ENCODE peak calls at places on chromosomes 2 and 18, in seven cellular contexts. I is SJSA1, S is fibroblast of lung, O is upper lobe of left lung, G is transverse colon, A is A673, X is Peyer's patch. M is an unnamed sample. For H3K4me1, the result is how much of the 10 kb centered on the place peaks cover.

GRCh38 chr2:41750829-41751228 is 297.0 kb upstream of the PKDCC start:
- DNase-seq in G (no peak), I (no peak), X (no peak), S (no peak), O (no peak), A (no peak), M (no peak)

GRCh38 chr2:70425682-70426301 is 123.9 kb upstream of the FAM136A start:
- DNase-seq in A (no peak), S (no peak), I (no peak), G (peak), X (no peak), O (no peak), M (peak)

GRCh38 chr2:170715932-170716777 is 1.0 kb downstream of the SP5 start:
- DNase-seq in O (peak), A (no peak), I (no peak), S (no peak), X (no peak), G (peak), M (peak)

GRCh38 chr2:193154076-193154475 is 959.3 kb upstream of the TMEFF2 start:
- DNase-seq in I (no peak), O (no peak), X (no peak), G (no peak), S (no peak), A (no peak), M (no peak)

GRCh38 chr2:120791961-120792295 is 56.3 kb downstream of the GLI2 start:
- DNase-seq in X (no peak), I (no peak), S (peak), O (no peak), G (no peak), A (no peak), M (no peak)

GRCh38 chr18:54531402-54532065 is 59.5 kb upstream of the DYNAP start:
- DNase-seq in I (no peak), S (no peak), A (no peak), G (no peak), X (no peak), O (no peak), M (no peak)

GRCh38 chr2:180406687-180407086 is 399.6 kb upstream of the CWC22 start:
- DNase-seq in G (no peak), I (no peak), X (no peak), A (peak), O (no peak), S (no peak), M (no peak)

GRCh38 chr2:216559625-216560156 is 61.0 kb downstream of the RPL37A start:
- DNase-seq in X (no peak), G (no peak), O (no peak), S (peak), A (no peak), I (no peak), M (no peak)

GRCh38 chr18:62436636-62437519 is 85.9 kb upstream of the ZCCHC2 start:
- DNase-seq in O (no peak), S (peak), A (peak), I (no peak), X (no peak), G (peak), M (peak)

GRCh38 chr2:63819765-63820717 is 21.7 kb upstream of the UGP2 start:
- DNase-seq in I (no peak), A (no peak), O (no peak), X (no peak), G (no peak), S (no peak), M (no peak)

GRCh38 chr2:203328735-203329549 is 748 bp downstream of the ABI2 start:
- DNase-seq in A (peak), X (peak), O (peak), I (no peak), S (peak), G (peak), M (peak)

GRCh38 chr2:29113891-29114321 is 1.3 kb upstream of the CLIP4 start:
- DNase-seq in O (no peak), I (peak), A (no peak), X (no peak), G (peak), S (peak), M (peak)

GRCh38 chr2:85355521-85355920 is 952 bp downstream of the ELMOD3 start:
- DNase-seq in G (no peak), O (no peak), X (no peak), S (no peak), I (no peak), A (no peak), M (no peak)

GRCh38 chr2:38794235-38794946 is 16.4 kb downstream of the GEMIN6 start:
- DNase-seq in I (no peak), S (no peak), A (no peak), O (no peak), G (no peak), X (no peak), M (no peak)

GRCh38 chr18:54210463-54210862 is 14.0 kb downstream of the MBD2 start:
- DNase-seq in S (no peak), A (no peak), O (no peak), G (no peak), X (no peak), I (no peak), M (no peak)

GRCh38 chr2:176490061-176490861 is 221.0 kb downstream of the MTX2 start:
- DNase-seq in S (peak), O (peak), A (no peak), G (no peak), X (no peak), I (no peak), M (no peak)

GRCh38 chr18:24672165-24672950 is 211.9 kb downstream of the HRH4 start:
- DNase-seq in S (no peak), I (no peak), A (no peak), O (no peak), G (no peak), X (no peak), M (no peak)

GRCh38 chr18:35904389-35905037 is 68.0 kb upstream of the RMP24 start:
- DNase-seq in O (peak), I (no peak), G (no peak), X (no peak), A (no peak), S (no peak), M (no peak)
- H3K27ac ChIP-seq in O (no peak), I (no peak), G (no peak), X (no peak), A (no peak), S (no peak), M (no peak)

GRCh38 chr18:75204978-75205759 is 3.8 kb downstream of the PTGR3 start:
- DNase-seq in I (no peak), X (no peak), O (no peak), S (no peak), G (no peak), A (no peak), M (no peak)
- H3K4me3 ChIP-seq in I (no peak), X (peak), O (peak), S (peak), G (peak), A (no peak), M (peak)

DNA sequence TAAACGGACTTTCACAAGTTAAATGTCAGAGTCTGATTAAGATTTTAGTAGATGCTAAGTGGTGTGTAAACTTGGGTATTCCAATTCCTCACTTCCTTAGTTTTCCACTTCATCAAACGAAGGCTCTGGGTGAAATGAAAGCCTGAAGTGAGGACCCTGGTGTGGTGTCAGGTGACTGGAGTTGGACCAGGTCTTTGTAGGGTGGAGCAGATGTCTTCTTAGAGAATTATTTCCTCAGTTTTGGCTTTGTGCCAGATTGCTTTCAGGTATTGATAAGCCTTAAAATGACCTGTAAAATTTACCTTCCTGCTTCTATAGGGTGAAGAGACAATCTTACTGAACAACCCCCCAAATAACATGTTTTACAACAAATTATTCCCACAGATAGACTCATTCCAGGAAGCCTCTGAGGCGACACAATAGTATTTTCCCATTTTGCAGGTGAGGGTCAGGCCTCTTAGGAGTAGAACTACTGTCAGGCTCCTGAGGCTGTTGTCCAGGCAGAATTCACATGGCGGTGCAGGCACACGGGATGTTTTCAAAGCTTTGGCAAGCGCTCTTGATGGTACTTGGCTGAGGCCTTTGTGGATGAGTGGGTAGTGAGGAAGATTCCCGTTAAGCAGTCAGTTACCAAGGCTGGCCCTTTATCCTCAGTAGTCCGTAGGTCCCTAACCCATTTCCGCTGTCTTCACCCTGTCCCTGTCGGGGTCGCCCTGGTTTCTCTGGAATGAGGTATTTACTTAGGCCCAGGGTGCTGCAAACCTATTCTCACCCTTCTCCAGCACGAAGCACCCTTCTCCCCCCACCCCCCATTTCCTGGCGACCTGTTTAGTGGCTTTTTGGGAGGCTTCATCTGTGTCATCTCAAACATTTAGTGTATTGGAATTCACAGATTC is 6.6 kb downstream of the RPS7 start:
- DNase-seq in A (no peak), S (no peak), X (no peak), G (no peak), O (no peak), I (no peak), M (no peak)
- H3K4me1 ChIP-seq in A (under half), S (under half), X (under half), G (under half), O (under half), I (under half), M (under half)

DNA sequence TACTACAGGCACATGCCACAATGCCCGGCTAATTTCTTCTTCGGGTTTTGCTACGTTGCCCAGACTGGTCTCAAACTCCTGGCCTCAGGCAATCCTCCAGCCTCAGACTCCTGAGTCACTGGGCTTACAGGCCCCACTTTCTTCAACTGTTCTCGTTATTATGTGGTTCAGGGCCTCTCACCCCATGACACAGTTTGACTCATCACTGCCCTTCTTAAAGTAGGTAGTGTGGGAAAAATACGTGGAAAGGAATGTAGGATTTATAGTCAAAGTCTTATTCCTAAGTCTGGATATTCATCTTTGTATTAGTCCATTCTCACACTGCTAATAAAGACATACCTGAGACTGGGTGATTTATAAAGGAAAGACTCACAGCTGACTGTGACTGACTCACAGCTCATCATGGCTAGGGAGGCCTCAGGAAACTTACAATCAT is 19.4 kb downstream of the CENPA start:
- DNase-seq in O (no peak), G (no peak), A (no peak), I (peak), X (no peak), S (peak), M (no peak)
- H3K27ac ChIP-seq in O (no peak), G (no peak), A (no peak), I (no peak), X (no peak), S (no peak), M (no peak)